ENCODE peak calls at places on chromosomes 2 and 18, in four cellular contexts. Z is progenitor cell of endocrine pancreas, L is HEK293T, D is foreskin fibroblast. G is an unnamed sample.

GRCh38 chr18:13585379-13586153 is 140.8 kb downstream of the FAM210A start:
- DNase-seq in Z (no peak), L (no peak), D (no peak), G (no peak)

GRCh38 chr2:229726643-229727042 is 12.3 kb upstream of the DNER start:
- DNase-seq in Z (no peak), L (no peak), D (no peak), G (no peak)

GRCh38 chr18:525066-525797 is 24.7 kb upstream of the COLEC12 start:
- DNase-seq in Z (no peak), L (no peak), D (peak; percentile 80), G (no peak)

GRCh38 chr2:171521361-171522056 is 765 bp upstream of the CYBRD1 start:
- DNase-seq in Z (no peak), L (no peak), D (no peak), G (no peak)

GRCh38 chr18:22108674-22109073 is 60.7 kb upstream of the GATA6 start:
- DNase-seq in Z (no peak), L (peak; percentile 48), D (no peak), G (no peak)

GRCh38 chr2:107437807-107438206 is 388.9 kb upstream of the RGPD4 start:
- DNase-seq in Z (no peak), L (no peak), D (no peak), G (no peak)

GRCh38 chr2:43043471-43043870 is 182.9 kb downstream of the ZFP36L2 start:
- DNase-seq in Z (no peak), L (no peak), D (no peak), G (no peak)

GRCh38 chr2:160220545-160221009 is 20.5 kb upstream of the ITGB6 start:
- DNase-seq in Z (no peak), L (no peak), D (no peak), G (no peak)

GRCh38 chr2:88748005-88748404 is 56.5 kb downstream of the RPIA start:
- DNase-seq in Z (no peak), L (no peak), D (no peak), G (no peak)

G was measured in activated CD8-positive, alpha-beta T cell treated with anti-CD3 and anti-CD28 coated beads, Interleukin-2, amount 10 ng/mL, durations not matched to agents 7 days and 5 days.